ENCODE peak calls at places on chromosomes 16 and 17, in ten cellular contexts. One of them, this sample, is unnamed.

GRCh38 chr16:1046271-1046955 is 26.1 kb upstream of the SSTR5 start:
- DNase-seq in cardiac muscle cell: no peak
- DNase-seq in Kasumi-1: no peak
- DNase-seq in endodermal cell: no peak
- DNase-seq in natural killer cell treated with Interleukin-12 subunit alpha and Interleukin-12 subunit beta and Interleukin-15 and Interleukin-18, amount 100 ng/mL, for 72 hours: no peak
- DNase-seq in GM12865: no peak
- DNase-seq in brain microvascular endothelial cell: no peak
- DNase-seq in HAP-1: no peak
- DNase-seq in C1 segment of cervical spinal cord: peak; percentile 83
- DNase-seq in NCI-H1694: no peak
- DNase-seq in this sample: no peak

GRCh38 chr17:4657678-4658077 is 16.2 kb upstream of the ALOX15 start:
- DNase-seq in cardiac muscle cell: no peak
- DNase-seq in Kasumi-1: no peak
- DNase-seq in endodermal cell: no peak
- DNase-seq in natural killer cell treated with Interleukin-12 subunit alpha and Interleukin-12 subunit beta and Interleukin-15 and Interleukin-18, amount 100 ng/mL, for 72 hours: no peak
- DNase-seq in GM12865: no peak
- DNase-seq in brain microvascular endothelial cell: peak; percentile 34
- DNase-seq in HAP-1: no peak
- DNase-seq in C1 segment of cervical spinal cord: no peak
- DNase-seq in NCI-H1694: no peak
- DNase-seq in this sample: no peak

GRCh38 chr17:76845524-76845923 is 22.7 kb upstream of the MGAT5B start:
- DNase-seq in cardiac muscle cell: no peak
- DNase-seq in Kasumi-1: no peak
- DNase-seq in endodermal cell: no peak
- DNase-seq in natural killer cell treated with Interleukin-12 subunit alpha and Interleukin-12 subunit beta and Interleukin-15 and Interleukin-18, amount 100 ng/mL, for 72 hours: no peak
- DNase-seq in GM12865: no peak
- DNase-seq in brain microvascular endothelial cell: peak; percentile 17
- DNase-seq in HAP-1: no peak
- DNase-seq in C1 segment of cervical spinal cord: no peak
- DNase-seq in NCI-H1694: no peak
- DNase-seq in this sample: no peak

GRCh38 chr16:1924095-1924494 is 5.9 kb upstream of the HS3ST6 start:
- DNase-seq in cardiac muscle cell: no peak
- DNase-seq in Kasumi-1: no peak
- DNase-seq in endodermal cell: no peak
- DNase-seq in natural killer cell treated with Interleukin-12 subunit alpha and Interleukin-12 subunit beta and Interleukin-15 and Interleukin-18, amount 100 ng/mL, for 72 hours: no peak
- DNase-seq in GM12865: no peak
- DNase-seq in brain microvascular endothelial cell: no peak
- DNase-seq in HAP-1: no peak
- DNase-seq in C1 segment of cervical spinal cord: no peak
- DNase-seq in NCI-H1694: no peak
- DNase-seq in this sample: no peak

GRCh38 chr16:23949630-23950290 is 114.0 kb downstream of the PRKCB start:
- DNase-seq in cardiac muscle cell: no peak
- DNase-seq in Kasumi-1: peak; percentile 24
- DNase-seq in endodermal cell: no peak
- DNase-seq in natural killer cell treated with Interleukin-12 subunit alpha and Interleukin-12 subunit beta and Interleukin-15 and Interleukin-18, amount 100 ng/mL, for 72 hours: peak; percentile 74
- DNase-seq in GM12865: peak; percentile 64
- DNase-seq in brain microvascular endothelial cell: no peak
- DNase-seq in HAP-1: no peak
- DNase-seq in C1 segment of cervical spinal cord: no peak
- DNase-seq in NCI-H1694: no peak
- DNase-seq in this sample: no peak

GRCh38 chr17:36609498-36609862 is 8.1 kb downstream of the MRM1 start:
- DNase-seq in cardiac muscle cell: no peak
- DNase-seq in Kasumi-1: no peak
- DNase-seq in endodermal cell: peak; percentile 77
- DNase-seq in natural killer cell treated with Interleukin-12 subunit alpha and Interleukin-12 subunit beta and Interleukin-15 and Interleukin-18, amount 100 ng/mL, for 72 hours: no peak
- DNase-seq in GM12865: no peak
- DNase-seq in brain microvascular endothelial cell: no peak
- DNase-seq in HAP-1: no peak
- DNase-seq in C1 segment of cervical spinal cord: no peak
- DNase-seq in NCI-H1694: no peak
- DNase-seq in this sample: no peak

GRCh38 chr17:44198721-44199552 is 747 bp downstream of the ATXN7L3 start:
- DNase-seq in cardiac muscle cell: peak; percentile 81
- DNase-seq in Kasumi-1: peak; percentile 40
- DNase-seq in endodermal cell: peak; percentile 93
- DNase-seq in natural killer cell treated with Interleukin-12 subunit alpha and Interleukin-12 subunit beta and Interleukin-15 and Interleukin-18, amount 100 ng/mL, for 72 hours: peak; percentile 72
- DNase-seq in GM12865: peak; percentile 79
- DNase-seq in brain microvascular endothelial cell: no peak
- DNase-seq in HAP-1: peak; percentile 73
- DNase-seq in C1 segment of cervical spinal cord: peak; percentile 61
- DNase-seq in NCI-H1694: no peak
- DNase-seq in this sample: no peak

GRCh38 chr17:68435876-68436842 is 21.1 kb downstream of the WIPI1 start:
- DNase-seq in cardiac muscle cell: peak; percentile 82
- DNase-seq in Kasumi-1: peak; percentile 89
- DNase-seq in endodermal cell: peak; percentile 95
- DNase-seq in natural killer cell treated with Interleukin-12 subunit alpha and Interleukin-12 subunit beta and Interleukin-15 and Interleukin-18, amount 100 ng/mL, for 72 hours: peak; percentile 73
- DNase-seq in GM12865: peak; percentile 89
- DNase-seq in brain microvascular endothelial cell: peak; percentile 78
- DNase-seq in HAP-1: peak; percentile 88
- DNase-seq in C1 segment of cervical spinal cord: peak; percentile 34
- DNase-seq in NCI-H1694: peak; percentile 86
- DNase-seq in this sample: peak; percentile 63

GRCh38 chr17:66406701-66407644 is 104.6 kb downstream of the PRKCA start:
- DNase-seq in cardiac muscle cell: no peak
- DNase-seq in Kasumi-1: no peak
- DNase-seq in endodermal cell: no peak
- DNase-seq in natural killer cell treated with Interleukin-12 subunit alpha and Interleukin-12 subunit beta and Interleukin-15 and Interleukin-18, amount 100 ng/mL, for 72 hours: no peak
- DNase-seq in GM12865: no peak
- DNase-seq in brain microvascular endothelial cell: no peak
- DNase-seq in HAP-1: no peak
- DNase-seq in C1 segment of cervical spinal cord: no peak
- DNase-seq in NCI-H1694: no peak
- DNase-seq in this sample: no peak

GRCh38 chr17:58621174-58621573 is 70.7 kb downstream of the TEX14 start:
- DNase-seq in cardiac muscle cell: no peak
- DNase-seq in Kasumi-1: no peak
- DNase-seq in endodermal cell: no peak
- DNase-seq in natural killer cell treated with Interleukin-12 subunit alpha and Interleukin-12 subunit beta and Interleukin-15 and Interleukin-18, amount 100 ng/mL, for 72 hours: no peak
- DNase-seq in GM12865: peak; percentile 83
- DNase-seq in brain microvascular endothelial cell: no peak
- DNase-seq in HAP-1: no peak
- DNase-seq in C1 segment of cervical spinal cord: no peak
- DNase-seq in NCI-H1694: no peak
- DNase-seq in this sample: no peak

GRCh38 chr16:53805747-53806146 is 101.8 kb downstream of the FTO start:
- DNase-seq in cardiac muscle cell: no peak
- DNase-seq in Kasumi-1: no peak
- DNase-seq in endodermal cell: peak; percentile 50
- DNase-seq in natural killer cell treated with Interleukin-12 subunit alpha and Interleukin-12 subunit beta and Interleukin-15 and Interleukin-18, amount 100 ng/mL, for 72 hours: no peak
- DNase-seq in GM12865: no peak
- DNase-seq in brain microvascular endothelial cell: no peak
- DNase-seq in HAP-1: no peak
- DNase-seq in C1 segment of cervical spinal cord: no peak
- DNase-seq in NCI-H1694: no peak
- DNase-seq in this sample: no peak

GRCh38 chr16:2079311-2079800 is 31.6 kb downstream of the TSC2 start:
- DNase-seq in cardiac muscle cell: no peak
- DNase-seq in Kasumi-1: no peak
- DNase-seq in endodermal cell: no peak
- DNase-seq in natural killer cell treated with Interleukin-12 subunit alpha and Interleukin-12 subunit beta and Interleukin-15 and Interleukin-18, amount 100 ng/mL, for 72 hours: no peak
- DNase-seq in GM12865: no peak
- DNase-seq in brain microvascular endothelial cell: no peak
- DNase-seq in HAP-1: no peak
- DNase-seq in C1 segment of cervical spinal cord: no peak
- DNase-seq in NCI-H1694: no peak
- DNase-seq in this sample: no peak

This sample was measured in NT2/D1.